ENCODE peak calls at places on chromosomes 13 and 19, in seven cellular contexts. One of them, this sample, is unnamed.

GRCh38 chr13:77375554-77375953 is 48.7 kb upstream of the MYCBP2 start:
- DNase-seq in endothelial cell of umbilical vein: no peak
- DNase-seq in GM12878: no peak
- DNase-seq in tibial nerve: no peak
- DNase-seq in heart left ventricle: no peak
- DNase-seq in colonic mucosa: no peak
- DNase-seq in HepG2: no peak
- DNase-seq in this sample: no peak

GRCh38 chr13:76387561-76387960 is 498.6 kb downstream of the KCTD12 start:
- DNase-seq in colonic mucosa: no peak
- DNase-seq in HepG2: no peak
- DNase-seq in endothelial cell of umbilical vein: no peak
- DNase-seq in tibial nerve: no peak
- DNase-seq in GM12878: no peak
- DNase-seq in heart left ventricle: no peak
- DNase-seq in this sample: no peak

GRCh38 chr19:5018224-5019015 is 49.5 kb downstream of the KDM4B start:
- DNase-seq in endothelial cell of umbilical vein: no peak
- DNase-seq in HepG2: no peak
- DNase-seq in heart left ventricle: no peak
- DNase-seq in colonic mucosa: no peak
- DNase-seq in GM12878: no peak
- DNase-seq in tibial nerve: no peak
- DNase-seq in this sample: no peak

GRCh38 chr19:49272204-49272603 is 52.8 kb downstream of the SLC6A16 start:
- DNase-seq in HepG2: no peak
- DNase-seq in endothelial cell of umbilical vein: no peak
- DNase-seq in GM12878: no peak
- DNase-seq in heart left ventricle: no peak
- DNase-seq in colonic mucosa: no peak
- DNase-seq in tibial nerve: no peak
- DNase-seq in this sample: peak; percentile 3

GRCh38 chr19:45160870-45161714 is at the start of gene NKPD1:
- DNase-seq in heart left ventricle: no peak
- DNase-seq in tibial nerve: no peak
- DNase-seq in GM12878: no peak
- DNase-seq in endothelial cell of umbilical vein: no peak
- DNase-seq in colonic mucosa: peak; percentile 62
- DNase-seq in HepG2: no peak
- DNase-seq in this sample: no peak

GRCh38 chr19:31985001-31985605 is 360.3 kb upstream of the ZNF507 start:
- DNase-seq in HepG2: no peak
- DNase-seq in endothelial cell of umbilical vein: no peak
- DNase-seq in colonic mucosa: no peak
- DNase-seq in tibial nerve: no peak
- DNase-seq in GM12878: no peak
- DNase-seq in heart left ventricle: no peak
- DNase-seq in this sample: no peak

GRCh38 chr19:10802479-10802878 is 33.5 kb downstream of the TMED1 start:
- DNase-seq in tibial nerve: no peak
- DNase-seq in HepG2: no peak
- DNase-seq in GM12878: no peak
- DNase-seq in endothelial cell of umbilical vein: no peak
- DNase-seq in heart left ventricle: no peak
- DNase-seq in colonic mucosa: no peak
- DNase-seq in this sample: no peak

GRCh38 chr19:53864308-53864836 is 3.3 kb upstream of the MYADM start:
- DNase-seq in HepG2: peak; percentile 99
- DNase-seq in endothelial cell of umbilical vein: no peak
- DNase-seq in GM12878: no peak
- DNase-seq in heart left ventricle: no peak
- DNase-seq in tibial nerve: no peak
- DNase-seq in colonic mucosa: peak; percentile 78
- DNase-seq in this sample: no peak

GRCh38 chr13:29877456-29878096 is 27.2 kb upstream of the UBL3 start:
- DNase-seq in colonic mucosa: peak; percentile 55
- DNase-seq in endothelial cell of umbilical vein: no peak
- DNase-seq in heart left ventricle: no peak
- DNase-seq in tibial nerve: no peak
- DNase-seq in GM12878: no peak
- DNase-seq in HepG2: no peak
- DNase-seq in this sample: no peak

GRCh38 chr13:94239135-94239534 is 240.3 kb downstream of the DCT start:
- DNase-seq in GM12878: no peak
- DNase-seq in endothelial cell of umbilical vein: no peak
- DNase-seq in heart left ventricle: no peak
- DNase-seq in tibial nerve: no peak
- DNase-seq in HepG2: no peak
- DNase-seq in colonic mucosa: no peak
- DNase-seq in this sample: no peak

GRCh38 chr13:51520524-51520923 is 63.7 kb upstream of the WDFY2 start:
- DNase-seq in tibial nerve: no peak
- DNase-seq in colonic mucosa: no peak
- DNase-seq in endothelial cell of umbilical vein: no peak
- DNase-seq in GM12878: no peak
- DNase-seq in heart left ventricle: no peak
- DNase-seq in HepG2: peak; percentile 63
- DNase-seq in this sample: peak; percentile 86

GRCh38 chr13:85277753-85278152 is 521.5 kb downstream of the SLITRK6 start:
- DNase-seq in tibial nerve: no peak
- DNase-seq in colonic mucosa: no peak
- DNase-seq in endothelial cell of umbilical vein: peak; percentile 67
- DNase-seq in HepG2: peak; percentile 2
- DNase-seq in GM12878: no peak
- DNase-seq in heart left ventricle: no peak
- DNase-seq in this sample: no peak

GRCh38 chr19:11905928-11906327 is 18.3 kb downstream of the ZNF69 start:
- DNase-seq in GM12878: no peak
- DNase-seq in heart left ventricle: no peak
- DNase-seq in tibial nerve: no peak
- DNase-seq in HepG2: no peak
- DNase-seq in colonic mucosa: no peak
- DNase-seq in endothelial cell of umbilical vein: no peak
- DNase-seq in this sample: no peak

GRCh38 chr13:100610399-100611347 is 22.1 kb upstream of the GGACT start:
- DNase-seq in GM12878: peak; percentile 12
- DNase-seq in tibial nerve: no peak
- DNase-seq in HepG2: no peak
- DNase-seq in endothelial cell of umbilical vein: no peak
- DNase-seq in heart left ventricle: no peak
- DNase-seq in colonic mucosa: no peak
- DNase-seq in this sample: no peak

GRCh38 chr13:90696656-90697055 is 650.8 kb upstream of the MIR17HG start:
- DNase-seq in endothelial cell of umbilical vein: no peak
- DNase-seq in HepG2: no peak
- DNase-seq in colonic mucosa: no peak
- DNase-seq in GM12878: no peak
- DNase-seq in heart left ventricle: no peak
- DNase-seq in tibial nerve: no peak
- DNase-seq in this sample: no peak

GRCh38 chr19:41597600-41598041 is 21.7 kb downstream of the CEACAM21 start:
- DNase-seq in heart left ventricle: peak; percentile 52
- DNase-seq in endothelial cell of umbilical vein: peak; percentile 70
- DNase-seq in GM12878: peak; percentile 45
- DNase-seq in HepG2: peak; percentile 39
- DNase-seq in colonic mucosa: peak; percentile 77
- DNase-seq in tibial nerve: peak; percentile 61
- DNase-seq in this sample: peak; percentile 45

GRCh38 chr19:32662186-32662585 is 12.8 kb downstream of the ANKRD27 start:
- DNase-seq in tibial nerve: no peak
- DNase-seq in heart left ventricle: no peak
- DNase-seq in colonic mucosa: no peak
- DNase-seq in endothelial cell of umbilical vein: peak; percentile 85
- DNase-seq in GM12878: no peak
- DNase-seq in HepG2: no peak
- DNase-seq in this sample: peak; percentile 46

GRCh38 chr19:10260141-10260584 is 8.1 kb downstream of the MRPL4 start:
- DNase-seq in heart left ventricle: no peak
- DNase-seq in HepG2: peak; percentile 30
- DNase-seq in GM12878: no peak
- DNase-seq in tibial nerve: no peak
- DNase-seq in colonic mucosa: no peak
- DNase-seq in endothelial cell of umbilical vein: no peak
- DNase-seq in this sample: no peak

GRCh38 chr13:58592052-58592451 is 960.5 kb downstream of the PCDH17 start:
- DNase-seq in GM12878: no peak
- DNase-seq in HepG2: no peak
- DNase-seq in heart left ventricle: no peak
- DNase-seq in endothelial cell of umbilical vein: no peak
- DNase-seq in colonic mucosa: no peak
- DNase-seq in tibial nerve: no peak
- DNase-seq in this sample: no peak

GRCh38 chr19:46251415-46251814 is 21.9 kb downstream of the IGFL1 start:
- DNase-seq in GM12878: no peak
- DNase-seq in HepG2: no peak
- DNase-seq in tibial nerve: no peak
- DNase-seq in heart left ventricle: no peak
- DNase-seq in colonic mucosa: no peak
- DNase-seq in endothelial cell of umbilical vein: no peak
- DNase-seq in this sample: no peak

GRCh38 chr19:55087542-55087935 is 11.9 kb downstream of the EPS8L1 start:
- DNase-seq in GM12878: no peak
- DNase-seq in endothelial cell of umbilical vein: no peak
- DNase-seq in tibial nerve: no peak
- DNase-seq in heart left ventricle: no peak
- DNase-seq in colonic mucosa: no peak
- DNase-seq in HepG2: no peak
- DNase-seq in this sample: no peak

DNA sequence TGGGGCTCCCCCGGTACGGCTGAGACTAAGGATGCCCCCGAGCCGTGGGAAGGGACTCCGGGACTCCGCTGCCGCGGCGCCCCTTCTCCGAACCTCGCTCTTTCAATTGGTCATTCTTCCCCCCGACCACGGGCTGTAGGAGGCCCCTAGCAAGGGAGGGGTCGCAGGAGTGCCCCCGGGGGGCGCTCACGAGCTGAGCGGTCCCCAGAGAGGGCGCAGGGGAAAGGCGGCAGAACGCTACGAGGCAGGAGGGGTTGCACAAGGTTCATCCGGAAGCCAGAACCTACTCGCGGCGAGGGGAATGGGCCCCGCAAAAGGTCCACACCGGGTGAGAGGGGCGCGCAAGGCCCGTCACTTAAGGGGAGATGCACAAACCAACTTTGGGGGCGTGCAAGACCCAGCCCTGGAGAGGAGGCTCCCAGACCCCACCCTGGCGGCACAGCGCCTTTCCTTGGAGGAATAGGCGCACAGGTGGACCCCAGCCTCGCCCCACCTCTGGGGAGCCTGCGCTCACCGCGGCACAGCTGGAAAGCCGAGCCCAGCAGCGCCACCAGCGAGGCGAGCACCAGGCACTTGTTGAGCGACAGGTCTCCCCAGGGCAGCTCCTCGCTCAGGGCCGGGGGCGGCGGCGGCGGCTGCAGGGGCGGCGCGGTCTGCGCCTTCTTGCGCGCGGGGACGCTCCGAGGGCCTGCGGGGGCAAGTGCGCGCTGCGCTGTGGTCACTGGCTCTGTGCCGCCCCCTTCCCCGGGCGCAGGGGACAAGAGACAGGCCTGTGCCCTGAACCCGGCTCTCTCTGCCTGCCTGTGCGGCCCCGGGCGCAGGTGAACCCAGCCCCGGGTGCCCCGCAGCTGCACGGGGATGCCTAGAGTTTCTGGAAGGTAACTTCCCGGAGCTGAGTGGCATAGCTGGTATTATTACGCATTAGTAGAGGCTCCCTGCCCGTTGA is 2.8 kb downstream of the JSRP1 start:
- DNase-seq in GM12878: no peak
- DNase-seq in heart left ventricle: no peak
- DNase-seq in HepG2: peak; percentile 45
- DNase-seq in tibial nerve: no peak
- DNase-seq in endothelial cell of umbilical vein: no peak
- DNase-seq in colonic mucosa: no peak
- DNase-seq in this sample: no peak
- H3K4me3 ChIP-seq in GM12878: peak overlapping the region; percentile 32
- H3K4me3 ChIP-seq in heart left ventricle: no peak overlapping the region
- H3K4me3 ChIP-seq in HepG2: peak overlapping the region; percentile 67
- H3K4me3 ChIP-seq in tibial nerve: peak overlapping the region; percentile 26
- H3K4me3 ChIP-seq in endothelial cell of umbilical vein: no peak overlapping the region
- H3K4me3 ChIP-seq in colonic mucosa: no peak overlapping the region
- H3K4me3 ChIP-seq in this sample: no peak overlapping the region

GRCh38 chr19:35106898-35107540 is 8.6 kb upstream of the FXYD3 start:
- DNase-seq in endothelial cell of umbilical vein: no peak
- DNase-seq in colonic mucosa: no peak
- DNase-seq in heart left ventricle: no peak
- DNase-seq in GM12878: no peak
- DNase-seq in HepG2: no peak
- DNase-seq in tibial nerve: no peak
- DNase-seq in this sample: no peak
- H3K27me3 ChIP-seq in endothelial cell of umbilical vein: no peaks in the 10 kb centered on the region
- H3K27me3 ChIP-seq in colonic mucosa: no peaks in the 10 kb centered on the region
- H3K27me3 ChIP-seq in heart left ventricle: no peaks in the 10 kb centered on the region
- H3K27me3 ChIP-seq in GM12878: peaks cover 2% of the 10 kb centered on the region
- H3K27me3 ChIP-seq in HepG2: no peaks in the 10 kb centered on the region
- H3K27me3 ChIP-seq in tibial nerve: no peaks in the 10 kb centered on the region
- H3K27me3 ChIP-seq in this sample: no peaks in the 10 kb centered on the region

DNA sequence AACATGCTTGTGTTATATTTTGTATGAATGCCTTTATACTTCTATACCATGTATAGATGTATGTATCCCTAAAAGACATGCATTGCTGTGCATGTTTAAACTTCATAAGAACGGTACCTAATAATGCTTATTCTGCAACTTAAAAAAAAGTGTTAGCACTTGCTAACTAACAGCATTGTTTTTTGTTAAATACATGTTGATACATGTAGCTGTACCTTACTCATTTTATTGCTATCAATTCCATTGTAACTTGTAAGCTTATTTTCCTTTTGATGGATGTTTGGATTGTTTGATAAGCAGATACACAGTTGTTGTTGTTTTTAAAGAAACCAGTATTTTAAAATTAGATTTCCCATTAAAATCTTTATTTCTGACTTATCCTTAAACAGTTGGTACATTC is 53.8 kb downstream of the CDK8 start:
- DNase-seq in HepG2: no peak
- DNase-seq in GM12878: no peak
- DNase-seq in endothelial cell of umbilical vein: no peak
- DNase-seq in heart left ventricle: no peak
- DNase-seq in colonic mucosa: no peak
- DNase-seq in tibial nerve: no peak
- DNase-seq in this sample: no peak
- H3K36me3 ChIP-seq in HepG2: no peaks in the 10 kb centered on the region
- H3K36me3 ChIP-seq in GM12878: no peaks in the 10 kb centered on the region
- H3K36me3 ChIP-seq in endothelial cell of umbilical vein: no peaks in the 10 kb centered on the region
- H3K36me3 ChIP-seq in heart left ventricle: no peaks in the 10 kb centered on the region
- H3K36me3 ChIP-seq in colonic mucosa: no peaks in the 10 kb centered on the region
- H3K36me3 ChIP-seq in tibial nerve: peaks cover 9% of the 10 kb centered on the region
- H3K36me3 ChIP-seq in this sample: no peaks in the 10 kb centered on the region

GRCh38 chr13:99151516-99151915 is 49.1 kb upstream of the UBAC2 start:
- DNase-seq in GM12878: no peak
- DNase-seq in tibial nerve: no peak
- DNase-seq in heart left ventricle: no peak
- DNase-seq in endothelial cell of umbilical vein: no peak
- DNase-seq in HepG2: no peak
- DNase-seq in colonic mucosa: no peak
- DNase-seq in this sample: peak; percentile 77
- H3K4me3 ChIP-seq in GM12878: no peak overlapping the region
- H3K4me3 ChIP-seq in tibial nerve: no peak overlapping the region
- H3K4me3 ChIP-seq in heart left ventricle: no peak overlapping the region
- H3K4me3 ChIP-seq in endothelial cell of umbilical vein: no peak overlapping the region
- H3K4me3 ChIP-seq in HepG2: no peak overlapping the region
- H3K4me3 ChIP-seq in colonic mucosa: no peak overlapping the region
- H3K4me3 ChIP-seq in this sample: no peak overlapping the region